ENCODE peak calls at places on chromosomes 12 and 14, in five cellular contexts. One of them, this sample, is unnamed.
A peak's percentile ranks its signal among the peaks of the same experiment; 100 is the strongest.

GRCh38 chr12:24494401-24494800 is 454.5 kb downstream of the BCAT1 start:
- DNase-seq in mucosa of descending colon: no peak
- DNase-seq in psoas muscle: no peak
- DNase-seq in mammary epithelial cell: no peak
- DNase-seq in A549: no peak
- DNase-seq in this sample: no peak

GRCh38 chr12:106288510-106289195 is 13.9 kb upstream of the TCP11L2 start:
- DNase-seq in mucosa of descending colon: no peak
- DNase-seq in psoas muscle: no peak
- DNase-seq in mammary epithelial cell: peak; percentile 93
- DNase-seq in A549: peak; percentile 92
- DNase-seq in this sample: no peak

GRCh38 chr12:18139989-18140596 is 50.1 kb upstream of the RERGL start:
- DNase-seq in mucosa of descending colon: no peak
- DNase-seq in psoas muscle: no peak
- DNase-seq in mammary epithelial cell: peak; percentile 9
- DNase-seq in A549: peak; percentile 23
- DNase-seq in this sample: no peak

GRCh38 chr12:79373896-79374499 is 316.8 kb downstream of the PAWR start:
- DNase-seq in mucosa of descending colon: peak; percentile 46
- DNase-seq in psoas muscle: no peak
- DNase-seq in mammary epithelial cell: peak; percentile 15
- DNase-seq in A549: peak; percentile 62
- DNase-seq in this sample: no peak

GRCh38 chr14:29410581-29410980 is 517.1 kb downstream of the PRKD1 start:
- DNase-seq in mucosa of descending colon: no peak
- DNase-seq in psoas muscle: no peak
- DNase-seq in mammary epithelial cell: no peak
- DNase-seq in A549: no peak
- DNase-seq in this sample: no peak

GRCh38 chr12:25591132-25591531 is 38.0 kb upstream of the LMNTD1 start:
- DNase-seq in mucosa of descending colon: no peak
- DNase-seq in psoas muscle: no peak
- DNase-seq in mammary epithelial cell: no peak
- DNase-seq in A549: peak; percentile 3
- DNase-seq in this sample: no peak

GRCh38 chr14:57492859-57493258 is 798 bp downstream of the CCDC198 start:
- DNase-seq in mucosa of descending colon: no peak
- DNase-seq in psoas muscle: no peak
- DNase-seq in mammary epithelial cell: peak; percentile 44
- DNase-seq in A549: peak; percentile 37
- DNase-seq in this sample: no peak

GRCh38 chr12:122473543-122474323 is 27.0 kb downstream of the ZCCHC8 start:
- DNase-seq in mucosa of descending colon: no peak
- DNase-seq in psoas muscle: no peak
- DNase-seq in mammary epithelial cell: peak; percentile 47
- DNase-seq in A549: no peak
- DNase-seq in this sample: no peak

GRCh38 chr14:73189651-73190050 is 47.7 kb upstream of the PAPLN start:
- DNase-seq in mucosa of descending colon: no peak
- DNase-seq in psoas muscle: no peak
- DNase-seq in mammary epithelial cell: no peak
- DNase-seq in A549: no peak
- DNase-seq in this sample: no peak

DNA sequence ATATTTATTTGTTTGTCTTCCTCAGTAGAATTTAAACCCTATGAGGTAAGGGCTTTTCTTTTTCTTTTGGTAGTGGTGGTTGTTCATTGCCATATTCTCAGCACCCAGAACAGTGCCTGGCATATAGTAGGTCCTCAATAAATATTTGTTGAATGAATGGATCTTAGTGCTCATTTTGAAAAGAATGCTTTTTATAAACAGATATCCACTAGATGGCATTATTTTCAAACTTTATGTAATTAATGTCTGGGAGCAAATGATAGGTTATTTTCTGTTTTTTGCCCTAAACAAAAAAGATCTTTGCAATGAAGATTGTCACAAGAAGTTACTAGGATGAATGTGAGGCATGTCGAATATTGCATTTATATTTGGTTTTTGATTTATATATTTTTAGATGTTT is 64.1 kb downstream of the RAD51B start:
- DNase-seq in mucosa of descending colon: no peak
- DNase-seq in psoas muscle: no peak
- DNase-seq in mammary epithelial cell: no peak
- DNase-seq in A549: peak; percentile 18
- DNase-seq in this sample: no peak
- TF ChIP-seq CTCF in mucosa of descending colon: no peak
- TF ChIP-seq CTCF in psoas muscle: peak; percentile 42
- TF ChIP-seq CTCF in mammary epithelial cell: peak; percentile 18
- TF ChIP-seq CTCF in A549: peak; percentile 65
- TF ChIP-seq CTCF in this sample: peak; percentile 51

DNA sequence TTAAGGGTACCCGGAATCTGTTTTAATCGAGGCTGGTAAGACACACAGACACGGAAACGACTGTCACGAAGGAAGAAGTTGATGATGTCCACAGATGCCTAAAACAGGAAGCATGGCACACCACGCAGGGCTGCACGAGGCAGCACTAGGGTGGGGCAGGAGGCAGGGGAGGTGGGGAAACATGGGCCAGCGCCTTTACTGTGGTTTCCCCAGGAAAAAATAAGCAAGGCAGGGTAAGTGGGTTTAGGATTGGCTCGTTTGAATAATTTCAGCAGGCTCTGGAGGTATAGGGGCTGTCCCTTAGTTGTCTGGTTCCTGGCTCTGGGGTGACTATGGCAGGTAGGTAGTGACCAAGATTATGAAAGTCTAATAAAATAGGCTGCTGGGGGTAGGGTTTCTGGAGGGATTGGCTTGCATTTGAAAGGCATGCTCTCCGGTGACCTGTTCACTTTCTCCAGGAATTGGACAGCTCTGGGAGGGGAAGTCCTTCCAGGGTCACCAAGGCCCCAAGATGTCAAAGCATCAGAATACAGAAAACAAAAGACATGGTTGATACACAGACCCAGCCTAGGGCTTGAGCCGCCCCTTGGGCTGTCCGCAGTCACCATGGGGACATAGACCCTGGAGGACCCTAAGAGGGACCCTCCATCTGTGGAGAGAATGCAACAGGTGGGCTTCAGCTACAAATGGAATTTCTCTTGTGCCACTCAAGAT is 35.3 kb downstream of the MAP1LC3B2 start:
- DNase-seq in mucosa of descending colon: peak; percentile 34
- DNase-seq in psoas muscle: no peak
- DNase-seq in mammary epithelial cell: no peak
- DNase-seq in A549: no peak
- DNase-seq in this sample: peak; percentile 40
- H3K4me1 ChIP-seq in mucosa of descending colon: peaks cover 20% of the 10 kb centered on the region
- H3K4me1 ChIP-seq in psoas muscle: peaks cover 19% of the 10 kb centered on the region
- H3K4me1 ChIP-seq in mammary epithelial cell: peaks cover 3% of the 10 kb centered on the region
- H3K4me1 ChIP-seq in A549: peaks cover 40% of the 10 kb centered on the region
- H3K4me1 ChIP-seq in this sample: peaks cover 37% of the 10 kb centered on the region

GRCh38 chr14:104247336-104248202 is 109.2 kb downstream of the KIF26A start:
- DNase-seq in mucosa of descending colon: peak; percentile 23
- DNase-seq in psoas muscle: no peak
- DNase-seq in mammary epithelial cell: no peak
- DNase-seq in A549: no peak
- DNase-seq in this sample: peak; percentile 6

GRCh38 chr14:104250175-104250574 is 111.8 kb downstream of the KIF26A start:
- DNase-seq in mucosa of descending colon: peak; percentile 22
- DNase-seq in psoas muscle: no peak
- DNase-seq in mammary epithelial cell: no peak
- DNase-seq in A549: no peak
- DNase-seq in this sample: no peak

GRCh38 chr14:104248203-104249055 is 110.0 kb downstream of the KIF26A start:
- DNase-seq in mucosa of descending colon: no peak
- DNase-seq in psoas muscle: no peak
- DNase-seq in mammary epithelial cell: no peak
- DNase-seq in A549: no peak
- DNase-seq in this sample: no peak

GRCh38 chr14:104249706-104250105 is 111.3 kb downstream of the KIF26A start:
- DNase-seq in mucosa of descending colon: no peak
- DNase-seq in psoas muscle: no peak
- DNase-seq in mammary epithelial cell: no peak
- DNase-seq in A549: no peak
- DNase-seq in this sample: no peak

GRCh38 chr14:104249092-104249491 is 110.7 kb downstream of the KIF26A start:
- DNase-seq in mucosa of descending colon: peak; percentile 23
- DNase-seq in psoas muscle: no peak
- DNase-seq in mammary epithelial cell: no peak
- DNase-seq in A549: no peak
- DNase-seq in this sample: no peak
- H3K9me3 ChIP-seq in mucosa of descending colon: peaks cover 5% of the 10 kb centered on the region
- H3K9me3 ChIP-seq in psoas muscle: peaks cover 3% of the 10 kb centered on the region
- H3K9me3 ChIP-seq in mammary epithelial cell: peaks cover 41% of the 10 kb centered on the region
- H3K9me3 ChIP-seq in A549: no peaks in the 10 kb centered on the region
- H3K9me3 ChIP-seq in this sample: no peaks in the 10 kb centered on the region

GRCh38 chr12:74418573-74418972 is 119.1 kb upstream of the ATXN7L3B start:
- DNase-seq in mucosa of descending colon: no peak
- DNase-seq in psoas muscle: no peak
- DNase-seq in mammary epithelial cell: no peak
- DNase-seq in A549: no peak
- DNase-seq in this sample: no peak

GRCh38 chr12:74412607-74413230 is 124.9 kb upstream of the ATXN7L3B start:
- DNase-seq in mucosa of descending colon: no peak
- DNase-seq in psoas muscle: no peak
- DNase-seq in mammary epithelial cell: no peak
- DNase-seq in A549: peak; percentile 39
- DNase-seq in this sample: no peak

DNA sequence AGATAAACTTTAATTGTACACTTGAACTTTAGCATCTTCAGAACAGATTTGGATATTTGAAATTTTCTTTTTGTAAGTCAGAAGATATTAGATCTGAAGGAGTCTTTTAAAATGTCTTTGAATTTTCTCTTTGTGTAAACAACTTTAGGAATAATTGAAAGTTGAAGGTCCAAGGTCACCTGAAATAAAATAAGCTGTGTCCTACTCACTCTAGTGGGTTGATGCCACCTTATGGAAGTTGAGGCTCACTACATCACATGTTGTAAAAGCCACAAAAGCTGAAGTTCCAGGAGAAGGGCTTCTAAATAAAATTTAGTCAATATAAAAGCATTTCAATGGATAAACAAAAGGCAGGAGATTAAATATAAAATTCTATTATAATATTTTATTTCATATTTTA is 122.0 kb upstream of the ATXN7L3B start:
- DNase-seq in mucosa of descending colon: no peak
- DNase-seq in psoas muscle: no peak
- DNase-seq in mammary epithelial cell: peak; percentile 15
- DNase-seq in A549: peak; percentile 62
- DNase-seq in this sample: no peak
- TF ChIP-seq CTCF in mucosa of descending colon: no peak
- TF ChIP-seq CTCF in psoas muscle: peak; percentile 14
- TF ChIP-seq CTCF in mammary epithelial cell: peak; percentile 45
- TF ChIP-seq CTCF in A549: peak; percentile 78
- TF ChIP-seq CTCF in this sample: peak; percentile 46

DNA sequence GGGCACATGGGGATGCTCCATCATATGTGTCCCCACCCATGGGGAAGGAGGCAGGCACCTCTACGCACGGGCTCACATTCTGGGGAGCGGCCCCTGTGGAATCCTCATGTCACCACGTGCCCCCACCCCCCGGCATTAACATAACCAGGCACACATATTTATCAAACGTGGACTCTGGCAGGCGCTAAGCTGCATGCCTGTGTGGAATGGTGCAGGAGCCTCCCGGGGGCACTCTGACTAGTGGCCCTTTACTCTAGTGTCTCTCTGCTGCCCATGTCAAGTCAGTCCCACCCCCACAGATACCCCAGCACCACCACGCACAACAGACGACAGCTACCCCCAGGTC is 66.1 kb downstream of the CCDC88C start:
- DNase-seq in mucosa of descending colon: no peak
- DNase-seq in psoas muscle: no peak
- DNase-seq in mammary epithelial cell: no peak
- DNase-seq in A549: no peak
- DNase-seq in this sample: no peak
- H3K4me1 ChIP-seq in mucosa of descending colon: peaks cover 18% of the 10 kb centered on the region
- H3K4me1 ChIP-seq in psoas muscle: no peaks in the 10 kb centered on the region
- H3K4me1 ChIP-seq in mammary epithelial cell: no peaks in the 10 kb centered on the region
- H3K4me1 ChIP-seq in A549: no peaks in the 10 kb centered on the region
- H3K4me1 ChIP-seq in this sample: peaks cover 22% of the 10 kb centered on the region

GRCh38 chr14:106422066-106422465 is 895.7 kb downstream of the TMEM121 start:
- DNase-seq in mucosa of descending colon: no peak
- DNase-seq in psoas muscle: no peak
- DNase-seq in mammary epithelial cell: no peak
- DNase-seq in A549: no peak
- DNase-seq in this sample: no peak
- H3K9me3 ChIP-seq in mucosa of descending colon: no peaks in the 10 kb centered on the region
- H3K9me3 ChIP-seq in psoas muscle: no peaks in the 10 kb centered on the region
- H3K9me3 ChIP-seq in mammary epithelial cell: peaks cover 8% of the 10 kb centered on the region
- H3K9me3 ChIP-seq in A549: peaks cover 4% of the 10 kb centered on the region
- H3K9me3 ChIP-seq in this sample: no peaks in the 10 kb centered on the region

DNA sequence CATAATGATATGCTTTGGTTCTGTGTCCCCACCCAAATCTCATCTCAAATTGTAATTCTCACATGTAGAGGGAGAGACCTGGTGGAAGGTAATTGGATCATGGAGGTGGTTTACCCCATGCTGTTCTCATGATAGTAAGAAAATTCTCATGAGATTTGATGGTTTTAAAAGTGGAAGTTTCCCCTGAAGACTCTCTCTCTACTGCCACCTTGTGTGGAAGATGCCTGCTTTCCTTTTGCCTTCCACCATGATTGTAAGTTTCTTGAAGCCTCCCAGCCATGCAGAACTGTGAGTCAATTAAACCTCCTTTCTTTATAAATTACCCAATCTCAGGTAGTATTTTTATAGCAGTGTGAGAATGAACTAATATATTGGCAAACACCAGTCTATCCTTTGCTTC is 260.4 kb upstream of the PPFIA2 start:
- DNase-seq in mucosa of descending colon: no peak
- DNase-seq in psoas muscle: no peak
- DNase-seq in mammary epithelial cell: no peak
- DNase-seq in A549: peak; percentile 2
- DNase-seq in this sample: no peak
- TF ChIP-seq CTCF in mucosa of descending colon: no peak
- TF ChIP-seq CTCF in psoas muscle: no peak
- TF ChIP-seq CTCF in mammary epithelial cell: peak; percentile 37
- TF ChIP-seq CTCF in A549: no peak
- TF ChIP-seq CTCF in this sample: no peak

GRCh38 chr12:70247653-70248199 is 4.5 kb downstream of the CNOT2 start:
- DNase-seq in mucosa of descending colon: no peak
- DNase-seq in psoas muscle: no peak
- DNase-seq in mammary epithelial cell: no peak
- DNase-seq in A549: no peak
- DNase-seq in this sample: no peak
- H3K4me1 ChIP-seq in mucosa of descending colon: peaks cover 49% of the 10 kb centered on the region
- H3K4me1 ChIP-seq in psoas muscle: peaks cover 79% of the 10 kb centered on the region
- H3K4me1 ChIP-seq in mammary epithelial cell: peaks cover 16% of the 10 kb centered on the region
- H3K4me1 ChIP-seq in A549: peaks cover 33% of the 10 kb centered on the region
- H3K4me1 ChIP-seq in this sample: peaks cover 76% of the 10 kb centered on the region

GRCh38 chr12:53810950-53811349 is 59.2 kb upstream of the CISTR start:
- DNase-seq in mucosa of descending colon: no peak
- DNase-seq in psoas muscle: no peak
- DNase-seq in mammary epithelial cell: no peak
- DNase-seq in A549: no peak
- DNase-seq in this sample: no peak
- H3K9me3 ChIP-seq in mucosa of descending colon: no peaks in the 10 kb centered on the region
- H3K9me3 ChIP-seq in psoas muscle: no peaks in the 10 kb centered on the region
- H3K9me3 ChIP-seq in mammary epithelial cell: no peaks in the 10 kb centered on the region
- H3K9me3 ChIP-seq in A549: no peaks in the 10 kb centered on the region
- H3K9me3 ChIP-seq in this sample: peaks cover 4% of the 10 kb centered on the region